ENCODE peak calls at places on chromosomes 11 and 22, in five cellular contexts. W, K, A, L and H are unnamed samples.

GRCh38 chr11:44774131-44774530 is 47.4 kb downstream of the TSPAN18 start:
- DNase-seq in L (no peak), W (peak; percentile 80), K (no peak), A (no peak), H (no peak)

GRCh38 chr11:86698634-86699033 is 26.2 kb upstream of the ME3 start:
- DNase-seq in A (no peak), K (no peak), L (no peak), W (no peak), H (no peak)

GRCh38 chr11:66418168-66418985 is 2.5 kb upstream of the NPAS4 start:
- DNase-seq in A (peak; percentile 96), K (peak; percentile 93), W (peak; percentile 85), L (no peak), H (peak; percentile 91)

GRCh38 chr11:47109051-47109791 is 67.5 kb downstream of the ARFGAP2 start:
- DNase-seq in A (no peak), K (no peak), W (no peak), L (no peak), H (no peak)

GRCh38 chr11:30342736-30343166 is 19.8 kb downstream of the ARL14EP start:
- DNase-seq in W (no peak), K (no peak), L (no peak), A (no peak), H (no peak)

GRCh38 chr22:46072030-46072881 is 78.1 kb upstream of the PPARA start:
- DNase-seq in W (peak; percentile 58), K (no peak), A (no peak), L (no peak), H (no peak)

GRCh38 chr22:47111626-47112373 is 349.4 kb downstream of the TBC1D22A start:
- DNase-seq in W (no peak), K (no peak), A (peak; percentile 39), L (no peak), H (no peak)

GRCh38 chr11:57432714-57433163 is 5.8 kb upstream of the SLC43A3 start:
- DNase-seq in A (peak; percentile 90), L (no peak), W (no peak), K (no peak), H (peak; percentile 61)

GRCh38 chr11:30488304-30488998 is 97.7 kb downstream of the MPPED2 start:
- DNase-seq in L (no peak), W (no peak), K (no peak), A (peak; percentile 47), H (peak; percentile 67)

GRCh38 chr11:66288138-66288865 is 641 bp downstream of the YIF1A start:
- DNase-seq in A (no peak), L (no peak), W (no peak), K (no peak), H (no peak)

GRCh38 chr22:24200616-24201212 is 19.4 kb downstream of the SUSD2 start:
- DNase-seq in K (peak; percentile 60), W (no peak), L (no peak), A (peak; percentile 48), H (no peak)

GRCh38 chr22:44423556-44423955 is 74.5 kb downstream of the RTL6 start:
- DNase-seq in W (no peak), A (no peak), L (no peak), K (no peak), H (no peak)

GRCh38 chr22:41963453-41964105 is 5.7 kb upstream of the SEPTIN3 start:
- DNase-seq in W (no peak), A (no peak), L (no peak), K (no peak), H (no peak)

GRCh38 chr22:49960967-49961600 is 512 bp downstream of the PIM3 start:
- DNase-seq in A (peak; percentile 11), W (peak; percentile 44), L (no peak), K (no peak), H (no peak)

GRCh38 chr22:41820447-41820846 is 12.5 kb upstream of the SREBF2 start:
- DNase-seq in L (no peak), K (no peak), W (no peak), A (no peak), H (no peak)

DNA sequence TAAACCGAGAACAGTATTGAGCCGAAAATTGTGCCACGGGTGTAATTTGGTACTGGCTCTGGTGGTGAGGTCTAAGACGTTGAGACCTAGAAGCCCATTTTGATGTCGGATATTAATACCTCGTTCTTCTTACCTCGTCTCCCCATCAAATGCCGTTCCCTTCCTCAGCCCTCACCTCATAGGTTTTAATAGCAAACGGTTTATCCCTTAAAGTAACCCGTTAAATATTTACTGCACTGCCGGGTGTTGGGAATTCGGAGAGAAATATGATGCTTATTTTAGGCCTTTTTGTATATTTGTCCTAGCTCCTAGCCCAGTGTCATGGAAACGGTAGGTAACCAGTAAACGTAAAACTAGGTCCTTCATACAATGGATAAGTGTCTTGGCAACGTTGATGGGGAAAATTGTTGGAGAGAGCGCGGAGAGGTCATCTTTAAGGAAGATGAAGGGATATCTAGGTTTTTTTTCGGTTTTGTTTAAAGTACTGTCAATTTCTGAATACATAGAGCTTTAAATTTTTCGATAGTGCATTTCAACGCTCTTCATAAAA is 954 bp downstream of the C11orf58 start:
- DNase-seq in W (no peak), K (peak; percentile 25), A (peak; percentile 19), L (no peak), H (no peak)
- H3K27ac ChIP-seq in W (peak overlapping the region; percentile 97), K (peak overlapping the region; percentile 97), A (peak overlapping the region; percentile 100), L (peak overlapping the region; percentile 95), H (peak overlapping the region; percentile 89)

GRCh38 chr22:22692707-22693530 is 48.5 kb downstream of the GGTLC2 start:
- DNase-seq in L (no peak), K (peak; percentile 56), W (no peak), A (peak; percentile 31), H (no peak)
- TF ChIP-seq CTCF in L (peak; percentile 37), K (peak; percentile 67), W (peak; percentile 31), A (peak; percentile 59), H (peak; percentile 44)

GRCh38 chr22:28938286-28938833 is 55.0 kb downstream of the ZNRF3 start:
- DNase-seq in L (no peak), W (no peak), A (no peak), K (no peak), H (no peak)

GRCh38 chr22:28942333-28942732 is 59.0 kb downstream of the ZNRF3 start:
- DNase-seq in L (no peak), W (no peak), A (no peak), K (no peak), H (no peak)

GRCh38 chr22:28939394-28939793 is 56.0 kb downstream of the ZNRF3 start:
- DNase-seq in L (no peak), A (no peak), W (no peak), K (no peak), H (no peak)

GRCh38 chr22:28939932-28940331 is 56.6 kb downstream of the ZNRF3 start:
- DNase-seq in K (no peak), W (no peak), A (no peak), L (no peak), H (no peak)

DNA sequence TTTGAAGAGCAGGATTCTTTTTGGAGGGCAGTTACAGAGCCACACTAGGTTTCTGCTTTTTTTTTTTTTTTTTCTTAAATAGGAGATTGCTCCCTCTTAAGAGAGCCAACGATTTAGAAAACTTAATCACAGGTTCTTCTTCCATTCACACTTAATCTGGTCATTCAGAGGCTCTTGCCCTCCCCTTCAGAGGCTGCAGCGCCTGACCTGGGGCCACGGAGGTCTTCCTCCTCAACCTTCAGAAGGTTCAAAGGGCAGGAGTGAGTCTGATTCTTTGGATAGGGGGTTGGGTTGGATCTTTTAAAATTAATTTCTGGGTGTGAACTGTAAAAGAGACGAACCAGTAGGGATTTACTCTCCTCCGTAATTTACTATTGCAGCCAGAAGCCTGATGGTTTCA is 57.1 kb downstream of the ZNRF3 start:
- DNase-seq in W (no peak), L (no peak), A (no peak), K (no peak), H (no peak)
- H3K27ac ChIP-seq in W (no peak overlapping the region), L (no peak overlapping the region), A (no peak overlapping the region), K (peak overlapping the region; percentile 14), H (no peak overlapping the region)

DNA sequence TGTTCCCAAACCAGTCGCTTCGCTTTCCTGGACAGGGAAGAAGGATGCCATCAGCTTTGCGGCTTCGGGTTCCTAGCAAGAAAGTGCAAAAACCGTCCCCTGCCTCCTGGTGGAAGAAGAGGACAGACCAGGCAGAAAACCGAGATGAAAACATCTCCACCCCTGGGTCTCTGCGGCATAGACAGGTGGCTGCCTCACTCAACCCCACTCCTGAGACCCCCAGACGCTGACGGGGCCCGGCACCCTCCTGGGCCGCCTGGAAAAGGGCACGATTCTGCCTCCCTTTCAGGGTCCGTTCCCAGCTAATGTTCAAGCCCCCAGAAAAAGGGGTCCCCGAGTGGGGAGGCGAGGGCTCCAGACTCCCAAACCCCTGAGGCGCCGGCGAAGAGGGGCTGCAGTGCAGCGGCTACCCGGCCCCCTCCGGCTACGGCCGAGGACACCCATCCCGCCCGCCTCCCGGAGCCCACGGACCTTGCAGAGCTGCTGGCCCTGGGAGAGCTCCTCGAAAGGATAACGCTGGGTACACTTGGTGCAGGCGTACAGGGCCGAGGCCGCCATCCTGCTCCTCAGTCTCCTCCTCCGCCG is 569 bp downstream of the FAM76B start:
- DNase-seq in W (peak; percentile 6), A (peak; percentile 39), L (no peak), K (peak; percentile 28), H (no peak)
- TF ChIP-seq CTCF in W (peak; percentile 14), A (peak; percentile 68), L (no peak), K (no peak), H (peak; percentile 47)

GRCh38 chr11:69442807-69443137 is 38.7 kb upstream of the LINC01488 start:
- DNase-seq in W (peak; percentile 72), L (no peak), A (no peak), K (no peak), H (no peak)

GRCh38 chr11:69442012-69442806 is 39.3 kb upstream of the LINC01488 start:
- DNase-seq in L (no peak), K (no peak), A (no peak), W (no peak), H (no peak)

GRCh38 chr11:69443968-69444364 is 37.5 kb upstream of the LINC01488 start:
- DNase-seq in W (peak; percentile 48), A (peak; percentile 41), L (no peak), K (no peak), H (no peak)

GRCh38 chr11:69444381-69445130 is 36.9 kb upstream of the LINC01488 start:
- DNase-seq in A (peak; percentile 82), K (no peak), L (no peak), W (peak; percentile 79), H (peak; percentile 76)

GRCh38 chr11:69443138-69443967 is 38.1 kb upstream of the LINC01488 start:
- DNase-seq in K (peak; percentile 88), W (peak; percentile 94), A (peak; percentile 90), L (peak; percentile 25), H (peak; percentile 79)
- H3K27ac ChIP-seq in K (peak overlapping the region; percentile 88), W (peak overlapping the region; percentile 88), A (peak overlapping the region; percentile 80), L (peak overlapping the region; percentile 53), H (peak overlapping the region; percentile 94)

GRCh38 chr11:115993613-115994012 is 489.4 kb upstream of the CADM1 start:
- DNase-seq in L (no peak), K (no peak), A (no peak), W (no peak), H (no peak)

GRCh38 chr11:115985896-115986295 is 481.7 kb upstream of the CADM1 start:
- DNase-seq in A (no peak), W (no peak), L (no peak), K (no peak), H (no peak)

GRCh38 chr11:115984228-115984627 is 480.0 kb upstream of the CADM1 start:
- DNase-seq in A (no peak), K (no peak), W (no peak), L (no peak), H (no peak)

DNA sequence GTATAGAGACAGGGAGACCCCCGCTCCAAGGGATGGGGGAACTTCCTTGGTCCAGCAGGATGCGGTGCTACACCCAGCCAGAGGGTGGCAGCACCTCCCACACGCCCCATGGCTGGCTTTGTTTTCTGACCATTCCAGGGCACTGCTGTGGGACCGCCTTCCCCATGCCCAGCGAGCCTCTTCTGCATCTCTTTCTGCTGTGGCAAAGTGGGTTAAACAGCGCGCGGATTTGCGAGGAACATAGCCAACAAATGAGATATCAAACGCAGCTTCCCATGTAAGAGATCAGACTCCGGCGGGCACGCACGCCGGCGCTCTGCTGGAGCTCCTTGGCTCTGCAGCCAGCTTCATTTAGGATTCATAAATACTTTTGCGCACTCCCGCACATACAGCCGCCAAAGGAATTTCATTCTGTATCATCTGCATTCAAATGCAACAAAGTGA is 485.8 kb upstream of the CADM1 start:
- DNase-seq in W (peak; percentile 16), A (no peak), L (no peak), K (no peak), H (no peak)
- TF ChIP-seq CTCF in W (peak; percentile 76), A (peak; percentile 66), L (peak; percentile 56), K (no peak), H (peak; percentile 58)